ENCODE peak calls at places on chromosomes 4 and X, in nine cellular contexts. J is GM23248, W is tibial nerve, R is adipocyte, D is choroid plexus epithelial cell, P is cardiac fibroblast, M is lower leg skin, V is skeletal muscle cell, K is esophagus squamous epithelium. Z is an unnamed sample.

GRCh38 chr4:89422441-89422950 is 114.9 kb upstream of the GPRIN3 start:
- DNase-seq in V (no peak), D (peak; percentile 31), M (no peak), K (no peak), R (no peak), W (no peak), P (no peak), J (no peak), Z (no peak)

GRCh38 chrX:77398341-77398740 is 48.8 kb upstream of the FGF16 start:
- DNase-seq in J (no peak), P (no peak), W (no peak), K (no peak), R (no peak), M (no peak), D (no peak), V (no peak), Z (no peak)

GRCh38 chr4:118270492-118270891 is 82.3 kb downstream of the PRSS12 start:
- DNase-seq in D (peak; percentile 80), W (peak; percentile 37), J (peak; percentile 64), R (peak; percentile 83), M (no peak), K (no peak), V (no peak), P (peak; percentile 70), Z (no peak)

GRCh38 chr4:168028568-168028967 is 63.8 kb upstream of the ANXA10 start:
- DNase-seq in R (peak; percentile 17), P (peak; percentile 22), W (no peak), J (peak; percentile 56), D (peak; percentile 28), K (no peak), V (no peak), M (no peak), Z (no peak)

GRCh38 chrX:123291623-123292022 is 107.5 kb downstream of the GRIA3 start:
- DNase-seq in J (no peak), W (no peak), R (no peak), P (no peak), D (no peak), M (no peak), V (no peak), K (no peak), Z (no peak)

GRCh38 chr4:143406523-143406922 is 69.8 kb downstream of the GAB1 start:
- DNase-seq in R (no peak), W (peak; percentile 77), K (peak; percentile 2), V (peak; percentile 58), P (peak; percentile 80), D (peak; percentile 88), J (peak; percentile 36), M (no peak), Z (peak; percentile 77)

GRCh38 chr4:176376032-176376614 is 56.4 kb downstream of the SPCS3 start:
- DNase-seq in P (peak; percentile 54), W (no peak), J (peak; percentile 46), V (no peak), K (no peak), D (peak; percentile 57), R (peak; percentile 74), M (no peak), Z (no peak)

GRCh38 chr4:166662266-166662843 is 571.9 kb downstream of the SPOCK3 start:
- DNase-seq in V (no peak), D (no peak), R (no peak), W (no peak), P (no peak), J (no peak), K (no peak), M (no peak), Z (no peak)

GRCh38 chrX:43835557-43835956 is 46.7 kb downstream of the MAOB start:
- DNase-seq in V (no peak), P (no peak), W (no peak), J (no peak), M (no peak), K (no peak), R (no peak), D (no peak), Z (no peak)

GRCh38 chrX:107731831-107732502 is 43.6 kb downstream of the TSC22D3 start:
- DNase-seq in R (peak; percentile 65), P (peak; percentile 97), V (peak; percentile 56), M (peak; percentile 94), D (peak; percentile 81), W (peak; percentile 74), K (peak; percentile 12), J (peak; percentile 70), Z (peak; percentile 70)

GRCh38 chr4:15100994-15101695 is 98.9 kb downstream of the CPEB2 start:
- DNase-seq in J (peak; percentile 68), W (no peak), P (peak; percentile 7), K (no peak), D (peak; percentile 44), V (no peak), R (peak; percentile 42), M (no peak), Z (no peak)

GRCh38 chr4:165630671-165631070 is 242.4 kb upstream of the TLL1 start:
- DNase-seq in K (no peak), V (no peak), R (no peak), J (no peak), P (no peak), D (no peak), W (no peak), M (no peak), Z (no peak)

GRCh38 chrX:86002076-86002896 is 45.1 kb downstream of the CHM start:
- DNase-seq in J (no peak), P (peak; percentile 7), R (no peak), M (no peak), V (no peak), W (no peak), K (no peak), D (peak; percentile 73), Z (no peak)

GRCh38 chr4:8325284-8325973 is 55.9 kb downstream of the HTRA3 start:
- DNase-seq in D (no peak), W (no peak), M (peak; percentile 70), R (no peak), P (no peak), V (no peak), J (peak; percentile 40), K (no peak), Z (no peak)

GRCh38 chr4:173509031-173510001 is 20.7 kb downstream of the HAND2 start:
- DNase-seq in R (peak; percentile 76), D (no peak), J (peak; percentile 86), M (peak; percentile 87), K (no peak), W (no peak), P (peak; percentile 77), V (no peak), Z (no peak)

GRCh38 chr4:115973768-115974167 is 860.3 kb upstream of the NDST4 start:
- DNase-seq in K (no peak), P (no peak), W (no peak), R (no peak), J (no peak), D (no peak), V (no peak), M (no peak), Z (no peak)

GRCh38 chr4:115970859-115971258 is 857.4 kb upstream of the NDST4 start:
- DNase-seq in D (no peak), K (no peak), J (no peak), R (no peak), M (no peak), W (no peak), V (no peak), P (no peak), Z (no peak)

GRCh38 chr4:115969756-115970155 is 856.3 kb upstream of the NDST4 start:
- DNase-seq in K (no peak), R (no peak), V (no peak), J (no peak), M (no peak), D (no peak), P (no peak), W (no peak), Z (no peak)

GRCh38 chr4:115972967-115973366 is 859.5 kb upstream of the NDST4 start:
- DNase-seq in D (no peak), P (no peak), K (no peak), J (no peak), W (no peak), V (no peak), R (no peak), M (no peak), Z (no peak)
- H3K4me3 ChIP-seq in D (no peak overlapping the region), P (no peak overlapping the region), K (no peak overlapping the region), J (no peak overlapping the region), W (no peak overlapping the region), V (no peak overlapping the region), R (no peak overlapping the region), M (no peak overlapping the region), Z (no peak overlapping the region)

GRCh38 chr4:113467581-113467980 is 294.0 kb downstream of the CAMK2D start:
- DNase-seq in W (peak; percentile 39), M (no peak), R (peak; percentile 91), J (peak; percentile 93), P (peak; percentile 86), V (peak; percentile 72), D (peak; percentile 77), K (no peak), Z (no peak)
- H3K4me3 ChIP-seq in W (no peak overlapping the region), M (no peak overlapping the region), R (peak overlapping the region; percentile 61), J (peak overlapping the region; percentile 62), P (peak overlapping the region; percentile 27), V (peak overlapping the region; percentile 20), D (no peak overlapping the region), K (peak overlapping the region; percentile 43), Z (peak overlapping the region; percentile 43)

DNA sequence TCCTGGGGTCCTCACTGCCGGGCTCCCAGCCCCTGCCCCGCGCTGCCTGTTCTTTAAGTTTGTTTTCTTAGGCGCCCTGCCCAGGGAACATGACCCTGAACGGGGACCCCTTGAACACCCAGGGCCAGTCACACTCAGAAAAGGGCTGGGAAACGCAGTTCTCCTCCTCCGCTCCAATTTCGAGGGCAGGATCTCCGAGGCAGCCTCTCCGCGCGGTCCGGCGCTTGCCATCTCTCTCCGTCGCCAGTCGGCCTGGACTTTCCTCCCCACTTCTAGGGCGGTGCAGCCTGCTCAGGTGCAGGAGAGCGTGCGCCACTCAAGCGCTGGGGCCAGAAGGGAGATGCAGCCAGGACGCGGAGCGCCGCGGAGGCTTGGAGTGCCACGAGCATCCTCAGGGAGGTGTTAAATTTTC is 9.9 kb downstream of the PRDM8 start:
- DNase-seq in M (no peak), W (no peak), D (no peak), P (no peak), K (no peak), J (no peak), V (no peak), R (no peak), Z (no peak)
- H3K4me3 ChIP-seq in M (no peak overlapping the region), W (no peak overlapping the region), D (peak overlapping the region; percentile 14), P (no peak overlapping the region), K (no peak overlapping the region), J (no peak overlapping the region), V (no peak overlapping the region), R (peak overlapping the region; percentile 51), Z (no peak overlapping the region)

GRCh38 chrX:18887177-18887820 is 96.6 kb downstream of the PHKA2 start:
- DNase-seq in K (no peak), R (no peak), M (no peak), V (no peak), P (peak; percentile 10), D (no peak), W (no peak), J (peak; percentile 36), Z (no peak)

GRCh38 chrX:18885317-18886004 is 98.5 kb downstream of the PHKA2 start:
- DNase-seq in W (no peak), M (no peak), V (no peak), K (no peak), R (peak; percentile 25), J (peak; percentile 13), P (peak; percentile 48), D (peak; percentile 43), Z (no peak)

GRCh38 chrX:18886344-18887161 is 97.4 kb downstream of the PHKA2 start:
- DNase-seq in J (peak; percentile 74), V (no peak), R (peak; percentile 27), K (no peak), P (peak; percentile 76), M (peak; percentile 94), D (peak; percentile 56), W (peak; percentile 51), Z (peak; percentile 45)

GRCh38 chrX:18884916-18885315 is 99.0 kb downstream of the PHKA2 start:
- DNase-seq in K (no peak), R (no peak), W (no peak), D (no peak), M (no peak), V (no peak), J (peak; percentile 17), P (peak; percentile 9), Z (no peak)

GRCh38 chrX:18886005-18886343 is 97.9 kb downstream of the PHKA2 start:
- DNase-seq in K (no peak), D (no peak), V (no peak), M (no peak), P (no peak), W (no peak), J (no peak), R (no peak), Z (no peak)
- H3K4me3 ChIP-seq in K (peak overlapping the region; percentile 55), D (peak overlapping the region; percentile 53), V (peak overlapping the region; percentile 32), M (no peak overlapping the region), P (peak overlapping the region; percentile 41), W (peak overlapping the region; percentile 26), J (peak overlapping the region; percentile 71), R (peak overlapping the region; percentile 75), Z (peak overlapping the region; percentile 64)

Z was measured in thoracic aorta.